ENCODE peak calls at places on chromosomes 3 and 15, in seven cellular contexts. A, B, M, J, O, V and X are unnamed samples.

GRCh38 chr3:38141952-38142273 is 3.5 kb downstream of the MYD88 start:
- DNase-seq in A (no peak), B (no peak), M (no peak), J (no peak), O (no peak), V (no peak), X (peak; percentile 22)

GRCh38 chr15:68372291-68372811 is 59.6 kb downstream of the ITGA11 start:
- DNase-seq in A (peak; percentile 16), B (peak; percentile 75), M (peak; percentile 18), J (peak; percentile 35), O (no peak), V (no peak), X (no peak)

GRCh38 chr3:140424211-140424610 is 253.7 kb upstream of the TRIM42 start:
- DNase-seq in A (no peak), B (no peak), M (no peak), J (no peak), O (no peak), V (no peak), X (no peak)

GRCh38 chr15:52351206-52351907 is 55.8 kb upstream of the MYO5C start:
- DNase-seq in A (no peak), B (no peak), M (no peak), J (no peak), O (no peak), V (no peak), X (no peak)

GRCh38 chr3:114596147-114596546 is 302.3 kb downstream of the TIGIT start:
- DNase-seq in A (no peak), B (no peak), M (no peak), J (no peak), O (no peak), V (no peak), X (no peak)

GRCh38 chr15:92891533-92892200 is 8.5 kb upstream of the CHD2 start:
- DNase-seq in A (no peak), B (no peak), M (no peak), J (no peak), O (no peak), V (no peak), X (no peak)

GRCh38 chr15:40155270-40155910 is 5.5 kb upstream of the BUB1B start:
- DNase-seq in A (no peak), B (peak; percentile 41), M (no peak), J (no peak), O (no peak), V (no peak), X (no peak)

GRCh38 chr3:191051037-191051436 is 148.0 kb upstream of the OSTN start:
- DNase-seq in A (no peak), B (peak; percentile 56), M (peak; percentile 31), J (peak; percentile 50), O (no peak), V (no peak), X (no peak)

GRCh38 chr3:136018876-136019275 is 53.3 kb downstream of the PPP2R3A start:
- DNase-seq in A (no peak), B (no peak), M (no peak), J (no peak), O (peak; percentile 10), V (no peak), X (no peak)

GRCh38 chr3:105906834-105907233 is 38.0 kb upstream of the CBLB start:
- DNase-seq in A (no peak), B (no peak), M (no peak), J (no peak), O (peak; percentile 70), V (no peak), X (peak; percentile 90)

GRCh38 chr3:111339017-111339416 is 203.0 kb upstream of the CD96 start:
- DNase-seq in A (no peak), B (no peak), M (no peak), J (no peak), O (no peak), V (no peak), X (no peak)

GRCh38 chr3:192516850-192517249 is 210.5 kb downstream of the FGF12 start:
- DNase-seq in A (no peak), B (no peak), M (no peak), J (no peak), O (peak; percentile 25), V (no peak), X (no peak)

GRCh38 chr3:143786229-143787199 is 61.8 kb downstream of the SLC9A9 start:
- DNase-seq in A (no peak), B (no peak), M (no peak), J (peak; percentile 16), O (no peak), V (no peak), X (no peak)

GRCh38 chr15:63832620-63833245 is 1.0 kb downstream of the HERC1 start:
- DNase-seq in A (no peak), B (no peak), M (no peak), J (no peak), O (no peak), V (no peak), X (no peak)

GRCh38 chr3:64539451-64540196 is 148.2 kb downstream of the ADAMTS9 start:
- DNase-seq in A (no peak), B (no peak), M (no peak), J (no peak), O (peak; percentile 47), V (no peak), X (no peak)

GRCh38 chr3:56769125-56769709 is 32.5 kb downstream of the ARHGEF3 start:
- DNase-seq in A (no peak), B (peak; percentile 19), M (no peak), J (no peak), O (peak; percentile 43), V (no peak), X (no peak)

GRCh38 chr3:177119829-177120228 is 77.5 kb downstream of the TBL1XR1 start:
- DNase-seq in A (no peak), B (no peak), M (no peak), J (no peak), O (no peak), V (no peak), X (no peak)

GRCh38 chr15:58165661-58166060 is 27.5 kb downstream of the AQP9 start:
- DNase-seq in A (peak; percentile 48), B (no peak), M (no peak), J (peak; percentile 65), O (peak; percentile 67), V (no peak), X (no peak)

GRCh38 chr3:136909187-136909586 is 47.2 kb downstream of the NCK1 start:
- DNase-seq in A (no peak), B (no peak), M (no peak), J (no peak), O (no peak), V (no peak), X (no peak)

GRCh38 chr15:29773816-29774215 is 48.5 kb downstream of the TJP1 start:
- DNase-seq in A (no peak), B (no peak), M (no peak), J (no peak), O (no peak), V (no peak), X (no peak)

GRCh38 chr3:3627104-3627503 is 172.1 kb upstream of the LRRN1 start:
- DNase-seq in A (no peak), B (no peak), M (no peak), J (no peak), O (no peak), V (no peak), X (no peak)

GRCh38 chr15:66966256-66966655 is 99.1 kb upstream of the SMAD3 start:
- DNase-seq in A (no peak), B (no peak), M (peak; percentile 15), J (no peak), O (no peak), V (no peak), X (no peak)
- TF ChIP-seq CTCF in A (no peak), B (peak; percentile 34), M (peak; percentile 19), J (peak; percentile 4), O (no peak), V (peak; percentile 17), X (no peak)

GRCh38 chr3:127753338-127753737 is 69.0 kb downstream of the MGLL start:
- DNase-seq in A (no peak), B (no peak), M (no peak), J (no peak), O (no peak), V (no peak), X (no peak)
- H3K4me1 ChIP-seq in A (no peaks in the 10 kb centered on the region), B (no peaks in the 10 kb centered on the region), M (no peaks in the 10 kb centered on the region), J (no peaks in the 10 kb centered on the region), O (peaks cover 44% of the 10 kb centered on the region), V (peaks cover 6% of the 10 kb centered on the region), X (peaks cover 24% of the 10 kb centered on the region)

GRCh38 chr3:43223670-43224364 is 62.5 kb upstream of the SNRK start:
- DNase-seq in A (no peak), B (no peak), M (no peak), J (no peak), O (no peak), V (no peak), X (no peak)
- TF ChIP-seq CTCF in A (no peak), B (peak; percentile 10), M (peak; percentile 52), J (peak; percentile 44), O (peak; percentile 63), V (peak; percentile 39), X (no peak)

DNA sequence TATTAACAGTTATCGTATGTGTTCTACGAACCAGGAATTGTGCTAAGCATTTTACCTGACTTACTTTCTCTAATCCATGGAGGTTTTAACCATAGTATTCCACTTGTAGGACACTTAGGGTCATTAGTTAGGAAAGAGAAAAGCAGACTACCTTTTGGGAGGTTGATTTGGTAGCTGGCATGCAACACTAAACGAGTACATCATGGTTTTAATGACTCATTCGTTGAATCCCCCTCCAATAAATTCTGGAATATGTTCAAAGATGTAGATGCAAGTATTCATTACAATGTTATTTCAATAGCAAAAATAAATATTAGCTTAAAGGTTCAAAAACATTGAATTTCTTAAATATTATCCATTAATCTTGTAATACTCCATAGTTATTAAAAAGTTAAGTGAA is 162.5 kb downstream of the FMN1 start:
- DNase-seq in A (no peak), B (no peak), M (no peak), J (no peak), O (no peak), V (no peak), X (no peak)
- H3K4me1 ChIP-seq in A (no peaks in the 10 kb centered on the region), B (no peaks in the 10 kb centered on the region), M (no peaks in the 10 kb centered on the region), J (peaks cover 13% of the 10 kb centered on the region), O (no peaks in the 10 kb centered on the region), V (no peaks in the 10 kb centered on the region), X (no peaks in the 10 kb centered on the region)

DNA sequence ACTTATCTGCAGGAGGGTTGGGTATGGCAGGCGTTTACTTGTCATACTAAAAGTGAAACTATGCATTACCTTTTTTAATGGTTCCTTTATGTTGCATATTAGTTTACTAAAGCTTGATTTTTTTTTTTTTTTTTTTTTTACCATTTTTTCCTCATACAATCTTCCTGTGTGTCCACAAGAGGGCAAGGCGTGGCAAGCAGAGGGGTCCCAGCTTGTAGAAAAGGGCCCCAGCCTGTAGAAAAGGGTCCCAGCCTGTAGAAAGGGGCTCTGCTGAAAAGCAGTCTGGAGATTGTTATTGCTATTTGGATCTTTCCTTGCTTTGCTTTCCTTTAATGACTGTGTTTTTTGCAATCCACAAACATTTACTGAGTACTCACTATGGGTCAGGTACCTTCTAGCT is 21.9 kb downstream of the MKRN2 start:
- DNase-seq in A (no peak), B (no peak), M (no peak), J (no peak), O (no peak), V (no peak), X (no peak)
- TF ChIP-seq CTCF in A (no peak), B (peak; percentile 5), M (no peak), J (peak; percentile 16), O (peak; percentile 7), V (peak; percentile 7), X (no peak)